ENCODE peak calls at places on chromosomes 13 and 19, in six cellular contexts. Y, P, S, Z, L and U are unnamed samples.

GRCh38 chr19:48290923-48291700 is 21.2 kb downstream of the ZNF114 start:
- DNase-seq in Y (no peak), P (peak), S (peak), Z (peak), L (no peak), U (peak)

GRCh38 chr13:27038323-27038722 is 133.3 kb downstream of the USP12 start:
- DNase-seq in Y (peak), P (peak), S (no peak), Z (no peak), L (no peak), U (peak)

GRCh38 chr13:108681986-108682562 is 52.7 kb downstream of the MYO16 start:
- DNase-seq in Y (no peak), P (no peak), S (no peak), Z (no peak), L (no peak), U (no peak)

GRCh38 chr19:14731200-14731599 is 41.4 kb downstream of the ZNF333 start:
- DNase-seq in Y (peak), P (peak), S (no peak), Z (peak), L (no peak), U (no peak)

GRCh38 chr13:107251321-107251720 is 683.4 kb upstream of the ARGLU1 start:
- DNase-seq in Y (no peak), P (no peak), S (no peak), Z (no peak), L (no peak), U (no peak)

GRCh38 chr13:43785681-43786471 is 896 bp downstream of the ENOX1 start:
- DNase-seq in Y (no peak), P (peak), S (no peak), Z (no peak), L (no peak), U (peak)

GRCh38 chr19:42217522-42218442 is at the start of gene DEDD2:
- DNase-seq in Y (peak), P (peak), S (peak), Z (peak), L (peak), U (peak)

GRCh38 chr13:114313061-114313860 is 1.0 kb upstream of the CHAMP1 start:
- DNase-seq in Y (no peak), P (no peak), S (no peak), Z (peak), L (peak), U (peak)

GRCh38 chr19:6802336-6803035 is 30.0 kb downstream of the VAV1 start:
- DNase-seq in Y (peak), P (peak), S (no peak), Z (peak), L (peak), U (peak)

GRCh38 chr13:27607125-27607524 is 13.2 kb downstream of the LNX2 start:
- DNase-seq in Y (peak), P (no peak), S (no peak), Z (peak), L (no peak), U (peak)

GRCh38 chr13:51895906-51896888 is 34.4 kb downstream of the CCDC70 start:
- DNase-seq in Y (peak), P (peak), S (peak), Z (peak), L (no peak), U (peak)

GRCh38 chr13:99027661-99028425 is 50.0 kb upstream of the DOCK9 start:
- DNase-seq in Y (no peak), P (no peak), S (no peak), Z (no peak), L (no peak), U (no peak)

GRCh38 chr19:14167594-14168138 is 31.3 kb upstream of the ASF1B start:
- DNase-seq in Y (no peak), P (no peak), S (no peak), Z (no peak), L (no peak), U (no peak)

GRCh38 chr13:109271555-109271954 is 514.8 kb downstream of the IRS2 start:
- DNase-seq in Y (no peak), P (no peak), S (no peak), Z (no peak), L (no peak), U (no peak)

GRCh38 chr19:13751436-13751835 is 12.9 kb upstream of the MRI1 start:
- DNase-seq in Y (no peak), P (no peak), S (no peak), Z (no peak), L (no peak), U (no peak)

GRCh38 chr19:4620675-4621074 is 18.6 kb upstream of the TNFAIP8L1 start:
- DNase-seq in Y (no peak), P (no peak), S (no peak), Z (no peak), L (no peak), U (no peak)

GRCh38 chr13:106573855-106574254 is 5.9 kb upstream of the ARGLU1 start:
- DNase-seq in Y (no peak), P (no peak), S (no peak), Z (no peak), L (no peak), U (no peak)

GRCh38 chr13:80341771-80342271 is 895 bp upstream of the SPRY2 start:
- DNase-seq in Y (no peak), P (no peak), S (no peak), Z (peak), L (no peak), U (peak)

GRCh38 chr19:48989701-48990291 is 3.3 kb downstream of the GYS1 start:
- DNase-seq in Y (no peak), P (no peak), S (no peak), Z (no peak), L (no peak), U (no peak)

GRCh38 chr19:39428309-39429112 is 7.2 kb downstream of the RPS16 start:
- DNase-seq in Y (no peak), P (peak), S (no peak), Z (no peak), L (no peak), U (peak)

GRCh38 chr13:34805347-34805746 is 136.7 kb upstream of the NBEA start:
- DNase-seq in Y (no peak), P (no peak), S (no peak), Z (no peak), L (no peak), U (no peak)

GRCh38 chr19:30160426-30160825 is 211.8 kb upstream of the ZNF536 start:
- DNase-seq in Y (no peak), P (no peak), S (no peak), Z (no peak), L (no peak), U (no peak)

GRCh38 chr13:41915096-41915495 is 45.8 kb downstream of the VWA8 start:
- DNase-seq in Y (no peak), P (no peak), S (no peak), Z (no peak), L (no peak), U (no peak)

GRCh38 chr13:65926750-65927171 is 1303.4 kb downstream of the PCDH9 start:
- DNase-seq in Y (peak), P (peak), S (peak), Z (peak), L (no peak), U (no peak)

GRCh38 chr19:4343845-4344713 is 717 bp downstream of the MPND start:
- DNase-seq in Y (no peak), P (no peak), S (no peak), Z (peak), L (no peak), U (no peak)

GRCh38 chr13:102028846-102029245 is 373.0 kb downstream of the FGF14 start:
- DNase-seq in Y (no peak), P (no peak), S (no peak), Z (no peak), L (no peak), U (no peak)

GRCh38 chr19:1680976-1681375 is 28.6 kb upstream of the TCF3 start:
- DNase-seq in Y (no peak), P (no peak), S (no peak), Z (no peak), L (no peak), U (no peak)

GRCh38 chr19:9819590-9819898 is 665 bp upstream of the FBXL12 start:
- DNase-seq in Y (no peak), P (peak), S (no peak), Z (no peak), L (no peak), U (no peak)

GRCh38 chr13:113157206-113157928 is 1.1 kb upstream of the PROZ start:
- DNase-seq in Y (no peak), P (no peak), S (no peak), Z (peak), L (no peak), U (no peak)

GRCh38 chr19:12163841-12164240 is 945 bp downstream of the ZNF136 start:
- DNase-seq in Y (no peak), P (no peak), S (no peak), Z (no peak), L (no peak), U (no peak)

GRCh38 chr19:47142779-47143178 is 12.1 kb downstream of the SAE1 start:
- DNase-seq in Y (no peak), P (no peak), S (no peak), Z (no peak), L (no peak), U (no peak)
- H3K4me2 ChIP-seq in Y (no peak), P (peak), S (no peak), Z (no peak), L (no peak), U (no peak)

DNA sequence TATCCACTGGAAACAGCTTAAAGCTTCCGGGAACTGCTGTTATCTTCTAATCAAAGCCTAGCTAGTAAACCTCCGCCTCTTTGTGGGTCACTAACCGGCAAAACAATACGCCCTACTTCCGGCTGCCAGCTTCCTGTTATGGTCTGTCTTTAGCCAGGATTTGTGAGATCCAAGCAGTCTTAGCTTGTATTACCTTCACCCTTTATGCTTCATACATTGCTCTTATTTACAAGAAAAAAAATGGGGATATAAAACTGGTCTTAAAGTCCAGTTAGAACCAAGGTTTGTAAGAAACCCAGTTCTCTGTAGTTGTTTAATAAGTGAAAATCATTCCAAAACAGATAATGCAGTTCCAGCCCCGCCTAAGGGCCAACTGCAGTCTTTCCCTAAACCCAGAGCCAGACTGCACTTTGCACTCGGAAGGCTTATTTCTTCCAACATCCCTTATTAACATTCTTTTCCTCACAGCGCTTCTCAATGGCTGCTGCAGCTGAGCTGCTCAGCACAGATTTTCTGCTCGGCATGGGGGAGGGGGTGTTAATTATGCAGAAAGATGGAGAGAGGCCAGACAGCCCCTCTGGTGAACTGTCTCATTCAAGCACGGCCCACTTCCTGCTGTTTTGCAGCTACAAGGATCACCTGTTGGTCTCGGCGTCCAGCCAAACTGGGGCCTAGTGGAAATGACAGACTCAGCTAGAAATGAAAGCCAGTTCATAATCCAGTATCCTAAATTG is 368.4 kb downstream of the KLF12 start:
- DNase-seq in Y (no peak), P (no peak), S (no peak), Z (peak), L (no peak), U (peak)
- TF ChIP-seq MAX in Y (no peak), P (no peak), S (no peak), Z (no peak), L (no peak), U (no peak)

DNA sequence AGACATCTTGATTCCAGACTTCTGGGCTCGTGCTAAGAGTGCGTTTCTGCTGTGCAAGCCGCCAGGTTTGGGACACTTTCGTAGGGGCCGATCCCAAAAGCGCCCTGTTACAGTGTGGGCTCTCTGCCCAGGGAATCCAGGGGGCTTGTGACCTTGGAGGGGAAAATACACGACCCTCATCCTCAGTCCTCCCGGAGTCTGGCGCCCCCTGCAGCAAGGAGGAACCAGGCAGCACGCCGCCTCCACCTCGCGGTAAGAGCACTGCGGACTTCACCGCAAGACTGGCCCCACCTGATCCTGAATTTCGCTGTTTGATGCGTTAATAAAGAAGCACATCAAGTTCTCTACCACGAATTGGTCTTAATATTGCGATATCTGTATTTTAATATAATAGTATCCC is 5.2 kb downstream of the POLRMT start:
- DNase-seq in Y (no peak), P (no peak), S (peak), Z (no peak), L (no peak), U (no peak)
- TF ChIP-seq CTCF in Y (no peak), P (peak), S (peak), Z (peak), L (peak), U (peak)

DNA sequence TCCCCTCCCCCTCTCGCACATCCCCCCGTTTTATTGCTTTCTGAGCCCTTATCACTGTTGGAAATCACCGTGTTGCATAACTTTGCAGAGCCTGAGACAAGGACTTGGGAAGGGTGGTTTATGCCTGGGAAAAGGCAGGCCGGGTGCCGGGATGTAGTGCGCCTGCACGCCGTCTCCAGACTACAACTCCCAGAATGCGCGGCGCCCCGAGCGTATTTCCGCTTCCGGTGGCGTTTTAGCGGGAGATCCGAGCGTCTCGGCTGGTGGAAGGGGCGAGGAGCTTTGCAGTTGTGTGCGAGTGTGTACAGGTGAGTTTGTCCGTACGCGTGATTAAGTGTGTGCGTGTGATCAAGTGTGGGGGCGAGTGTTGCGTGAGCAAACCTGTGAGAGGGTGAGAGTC is 75.4 kb downstream of the PEG3 start:
- DNase-seq in Y (no peak), P (no peak), S (no peak), Z (no peak), L (no peak), U (no peak)
- H3K4me2 ChIP-seq in Y (no peak), P (no peak), S (no peak), Z (no peak), L (no peak), U (no peak)

GRCh38 chr13:50326271-50326670 is 311.0 kb downstream of the KCNRG start:
- DNase-seq in Y (no peak), P (no peak), S (no peak), Z (no peak), L (no peak), U (no peak)

GRCh38 chr13:50320297-50320862 is 305.1 kb downstream of the KCNRG start:
- DNase-seq in Y (peak), P (no peak), S (no peak), Z (no peak), L (no peak), U (peak)

GRCh38 chr13:50322006-50322405 is 306.8 kb downstream of the KCNRG start:
- DNase-seq in Y (no peak), P (no peak), S (no peak), Z (no peak), L (no peak), U (no peak)

GRCh38 chr13:50326746-50327145 is 311.5 kb downstream of the KCNRG start:
- DNase-seq in Y (no peak), P (no peak), S (no peak), Z (no peak), L (no peak), U (no peak)

DNA sequence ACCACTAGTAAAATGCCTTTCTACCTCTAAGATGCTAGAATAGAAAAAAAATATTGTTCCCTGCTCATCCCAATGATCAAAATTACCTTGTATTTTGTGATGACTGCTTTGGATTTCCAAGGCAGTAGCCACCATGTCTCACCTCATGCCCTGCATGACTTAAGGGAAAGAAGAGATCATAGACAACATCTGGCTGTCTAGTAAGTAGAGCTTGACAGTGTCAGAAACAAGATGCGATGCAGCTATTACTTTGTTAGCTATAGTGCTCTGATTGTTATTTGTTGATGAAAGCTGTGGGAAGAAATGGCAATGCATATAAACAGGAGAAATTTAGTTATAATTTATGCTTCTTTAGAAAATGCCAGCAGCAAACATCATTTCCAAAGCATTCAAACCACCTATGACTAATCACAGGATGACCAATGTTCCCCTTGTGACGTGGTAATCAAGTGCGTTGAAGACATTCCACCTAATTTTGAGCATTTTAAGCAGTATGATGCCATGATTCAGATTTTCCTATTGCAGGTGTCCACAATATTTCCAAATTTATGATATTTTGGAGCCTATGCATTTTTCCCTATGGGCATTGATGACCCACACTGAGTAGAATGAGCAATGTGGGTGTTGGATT is 308.3 kb downstream of the KCNRG start:
- DNase-seq in Y (peak), P (no peak), S (no peak), Z (no peak), L (no peak), U (peak)
- TF ChIP-seq MAX in Y (no peak), P (no peak), S (no peak), Z (no peak), L (no peak), U (no peak)